ENCODE peak calls at places on chromosomes 5 and 9, in eight cellular contexts. B is GM03348; X is cardiac fibroblast; M is T1000; J is stimulated activated CD4-positive, alpha-beta T cell treated with anti-CD3 and anti-CD28 coated beads, TNF-alpha, amount 100 ng/mL, for 24 hours; Z is neural crest cell; Q is GM04503; I is hypothalamus. W is an unnamed sample.

GRCh38 chr9:81686614-81687520 is 2.5 kb downstream of the TLE1 start:
- DNase-seq in Z (peak), Q (no peak), J (no peak), X (peak), M (peak), B (peak), I (peak), W (peak)

GRCh38 chr5:92403308-92403707 is 1020.2 kb upstream of the ARRDC3 start:
- DNase-seq in J (no peak), Q (no peak), M (no peak), X (no peak), B (no peak), I (no peak), Z (no peak), W (no peak)

GRCh38 chr9:116899337-116900006 is 212.4 kb downstream of the TRIM32 start:
- DNase-seq in M (peak), J (no peak), X (no peak), I (no peak), Q (no peak), B (no peak), Z (no peak), W (peak)

GRCh38 chr5:38607930-38608545 is 51.6 kb upstream of the LIFR start:
- DNase-seq in M (no peak), J (no peak), Q (no peak), X (peak), B (no peak), Z (no peak), I (no peak), W (peak)

GRCh38 chr5:135458921-135459331 is 6.8 kb upstream of the TIFAB start:
- DNase-seq in M (peak), Q (no peak), Z (no peak), B (peak), X (peak), J (no peak), I (no peak), W (peak)

GRCh38 chr9:36051317-36051716 is 14.6 kb downstream of the RECK start:
- DNase-seq in Z (no peak), J (no peak), X (no peak), M (no peak), I (no peak), Q (no peak), B (no peak), W (no peak)

GRCh38 chr5:7519564-7519963 is 123.6 kb downstream of the ADCY2 start:
- DNase-seq in M (no peak), B (no peak), J (no peak), Z (no peak), I (no peak), X (no peak), Q (no peak), W (no peak)

GRCh38 chr9:112369817-112370216 is 10.1 kb upstream of the HSDL2 start:
- DNase-seq in Q (no peak), J (no peak), Z (no peak), X (no peak), M (no peak), I (no peak), B (no peak), W (no peak)

GRCh38 chr9:72401396-72401795 is 36.4 kb upstream of the ZFAND5 start:
- DNase-seq in X (no peak), J (no peak), I (no peak), Z (no peak), M (no peak), B (no peak), Q (no peak), W (no peak)

W was measured in Daoy.